ENCODE peak calls at places on chromosomes 12 and 14, in seven cellular contexts. F is NCI-H1105, H is SW480, K is frontal cortex, E is AG10803, T is NCI-H748 treated with DMSO at 0.1 percent for 48 hours, U is mucosa of gallbladder. A is an unnamed sample.

GRCh38 chr12:22978962-22979361 is 354.0 kb downstream of the ETNK1 start:
- DNase-seq in E (peak), K (no peak), H (no peak), T (no peak), F (no peak), U (no peak), A (no peak)

GRCh38 chr12:11830298-11830937 is 180.9 kb downstream of the ETV6 start:
- DNase-seq in U (no peak), E (peak), F (no peak), K (no peak), T (no peak), H (no peak), A (no peak)

GRCh38 chr14:76090611-76091010 is 61.1 kb upstream of the GPATCH2L start:
- DNase-seq in T (no peak), H (peak), F (no peak), K (no peak), U (no peak), E (peak), A (no peak)

GRCh38 chr14:68580676-68581075 is 212.2 kb downstream of the ZFP36L1 start:
- DNase-seq in F (no peak), E (peak), U (no peak), T (no peak), K (no peak), H (no peak), A (no peak)

GRCh38 chr14:104865069-104865630 is at the start of gene CEP170B:
- DNase-seq in H (peak), F (peak), E (peak), T (no peak), K (peak), U (peak), A (peak)

GRCh38 chr12:55932546-55932919 is 1.6 kb downstream of the DGKA start:
- DNase-seq in T (peak), K (no peak), U (no peak), H (no peak), E (peak), F (no peak), A (peak)

GRCh38 chr12:108691995-108692808 is 39.1 kb downstream of the CORO1C start:
- DNase-seq in F (peak), U (no peak), E (no peak), K (no peak), T (no peak), H (peak), A (no peak)

GRCh38 chr14:92039073-92039719 is 663 bp downstream of the TRIP11 start:
- DNase-seq in K (peak), T (peak), H (peak), U (peak), E (peak), F (peak), A (no peak)

GRCh38 chr12:124898200-124898950 is 16.1 kb downstream of the UBC start:
- DNase-seq in U (peak), E (no peak), K (peak), T (no peak), F (peak), H (peak), A (peak)

GRCh38 chr12:52920937-52921336 is 16.1 kb upstream of the KRT8 start:
- DNase-seq in K (no peak), E (peak), U (no peak), H (no peak), F (no peak), T (no peak), A (no peak)

GRCh38 chr12:59596232-59597143 is 659 bp downstream of the SLC16A7 start:
- DNase-seq in E (peak), F (peak), U (peak), H (peak), K (peak), T (peak), A (peak)

GRCh38 chr12:92055877-92056276 is 89.8 kb downstream of the BTG1 start:
- DNase-seq in E (no peak), U (peak), K (no peak), F (no peak), H (peak), T (no peak), A (peak)

GRCh38 chr12:7542813-7543212 is 39.2 kb upstream of the CD163 start:
- DNase-seq in E (peak), F (no peak), H (no peak), U (no peak), K (no peak), T (no peak), A (no peak)

GRCh38 chr12:2834581-2835491 is at the start of gene NRIP2:
- DNase-seq in H (no peak), T (peak), U (no peak), E (peak), F (peak), K (peak), A (no peak)

GRCh38 chr12:7142809-7143465 is 12.8 kb downstream of the CLSTN3 start:
- DNase-seq in T (no peak), E (no peak), K (no peak), F (no peak), H (no peak), U (no peak), A (no peak)